ENCODE peak calls at places on chromosomes 11 and 22, in four cellular contexts. P, Q, E and K are unnamed samples.

GRCh38 chr11:61785837-61786402 is 6.5 kb downstream of the TMEM258 start:
- DNase-seq in P (no peak), Q (no peak), E (no peak), K (peak; percentile 68)

GRCh38 chr11:63919267-63920125 is 2.5 kb upstream of the RCOR2 start:
- DNase-seq in P (no peak), Q (peak; percentile 87), E (no peak), K (no peak)

GRCh38 chr11:64757549-64758329 is 2.0 kb downstream of the PYGM start:
- DNase-seq in P (no peak), Q (no peak), E (no peak), K (peak; percentile 67)

GRCh38 chr22:24697671-24698082 is 76.8 kb downstream of the PIWIL3 start:
- DNase-seq in P (no peak), Q (peak; percentile 64), E (no peak), K (no peak)

GRCh38 chr11:128888034-128888985 is 2.8 kb upstream of the KCNJ5 start:
- DNase-seq in P (no peak), Q (no peak), E (no peak), K (no peak)

GRCh38 chr22:42892156-42892555 is 35.1 kb upstream of the ARFGAP3 start:
- DNase-seq in P (no peak), Q (no peak), E (no peak), K (no peak)

GRCh38 chr11:79727221-79727620 is 286.4 kb upstream of the TENM4 start:
- DNase-seq in P (no peak), Q (no peak), E (no peak), K (no peak)

GRCh38 chr11:27487706-27488105 is 15.1 kb upstream of the LGR4 start:
- DNase-seq in P (no peak), Q (no peak), E (no peak), K (no peak)

GRCh38 chr22:49853981-49854791 is 542 bp downstream of the ZBED4 start:
- DNase-seq in P (no peak), Q (peak; percentile 50), E (no peak), K (peak; percentile 91)

GRCh38 chr11:109309153-109309552 is 112.8 kb upstream of the C11orf87 start:
- DNase-seq in P (no peak), Q (no peak), E (no peak), K (no peak)

DNA sequence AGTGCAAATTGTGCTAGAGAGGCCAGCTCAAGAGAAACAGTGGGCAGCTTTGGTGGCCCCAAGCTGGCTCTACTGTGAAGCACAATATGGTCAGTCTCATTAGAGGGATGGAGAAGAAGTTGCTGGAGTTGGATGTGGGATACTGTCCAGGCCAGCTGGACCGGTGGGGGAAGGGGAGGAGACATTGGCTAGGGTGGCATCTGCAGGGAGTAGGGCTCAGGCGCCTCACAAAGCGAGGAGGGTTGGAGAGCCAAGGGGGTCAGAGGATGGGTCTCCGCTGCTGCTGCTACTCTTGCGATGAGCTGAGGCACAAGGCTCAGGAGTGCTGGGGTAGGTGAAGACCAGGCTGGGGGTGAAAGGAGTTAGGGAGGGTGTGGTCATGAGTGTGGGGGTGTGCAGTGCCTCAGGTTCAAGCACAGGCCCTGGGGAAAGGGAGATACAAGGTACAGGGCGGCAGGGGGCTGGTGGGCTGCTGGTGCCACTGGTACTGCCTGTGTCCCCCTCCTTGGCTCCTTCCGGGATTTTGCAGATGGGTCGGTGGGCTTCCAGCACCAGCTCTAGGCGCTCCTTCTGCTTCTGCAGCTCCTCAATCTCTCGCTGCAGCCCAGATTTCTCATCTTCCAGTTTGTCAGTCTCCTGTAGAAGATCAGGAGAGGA is 2.3 kb downstream of the CCDC85B start:
- DNase-seq in P (no peak), Q (peak; percentile 35), E (peak; percentile 17), K (peak; percentile 81)
- TF ChIP-seq POLR2A in P (no peak), Q (no peak), E (no peak), K (no peak)

GRCh38 chr11:107929611-107930200 is 1.5 kb downstream of the RAB39A start:
- DNase-seq in P (no peak), Q (no peak), E (no peak), K (no peak)

GRCh38 chr11:107931206-107931605 is 3.0 kb downstream of the RAB39A start:
- DNase-seq in P (no peak), Q (no peak), E (no peak), K (no peak)

GRCh38 chr11:107928767-107929507 is 689 bp downstream of the RAB39A start:
- DNase-seq in P (no peak), Q (peak; percentile 40), E (no peak), K (peak; percentile 78)

GRCh38 chr11:107927559-107927958 is 689 bp upstream of the RAB39A start:
- DNase-seq in P (no peak), Q (no peak), E (no peak), K (no peak)

GRCh38 chr11:107928046-107928766 is at the start of gene RAB39A:
- DNase-seq in P (peak; percentile 90), Q (peak; percentile 88), E (peak; percentile 20), K (peak; percentile 94)
- TF ChIP-seq POLR2A in P (no peak), Q (no peak), E (no peak), K (no peak)

DNA sequence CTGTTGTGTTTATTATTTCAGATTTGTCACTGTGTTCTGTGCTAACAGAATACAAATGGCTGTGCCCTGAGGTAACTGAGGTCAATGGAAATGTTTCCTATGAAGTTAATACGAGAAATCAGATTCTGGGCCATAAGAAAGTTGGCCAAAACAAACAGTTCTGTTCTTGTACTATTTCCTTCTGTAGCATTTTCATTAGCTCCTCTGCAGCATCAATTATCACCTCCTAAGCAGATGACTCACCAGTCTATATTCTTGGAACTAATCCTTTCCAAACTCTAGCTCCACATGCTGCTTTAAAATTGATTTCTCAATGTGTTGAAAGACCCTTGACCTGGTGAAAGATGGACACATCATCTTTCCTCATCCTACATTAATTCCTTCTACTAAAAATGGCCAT is 736.0 kb downstream of the NELL1 start:
- DNase-seq in P (no peak), Q (no peak), E (no peak), K (no peak)
- TF ChIP-seq POLR2A in P (no peak), Q (no peak), E (no peak), K (no peak)

GRCh38 chr11:808427-809286 is 1.1 kb upstream of the RPLP2 start:
- DNase-seq in P (no peak), Q (no peak), E (no peak), K (peak; percentile 80)
- TF ChIP-seq POLR2A in P (no peak), Q (no peak), E (no peak), K (no peak)

GRCh38 chr11:44862546-44863101 is 88.1 kb downstream of the TP53I11 start:
- DNase-seq in P (no peak), Q (no peak), E (no peak), K (no peak)

GRCh38 chr11:44863231-44863630 is 87.5 kb downstream of the TP53I11 start:
- DNase-seq in P (no peak), Q (no peak), E (no peak), K (peak; percentile 54)

GRCh38 chr11:44860967-44861828 is 89.5 kb downstream of the TP53I11 start:
- DNase-seq in P (no peak), Q (no peak), E (no peak), K (peak; percentile 47)

GRCh38 chr11:44860346-44860745 is 90.3 kb downstream of the TP53I11 start:
- DNase-seq in P (no peak), Q (no peak), E (no peak), K (peak; percentile 38)

GRCh38 chr11:44861829-44862545 is 88.7 kb downstream of the TP53I11 start:
- DNase-seq in P (peak; percentile 89), Q (peak; percentile 81), E (peak; percentile 94), K (peak; percentile 80)
- TF ChIP-seq POLR2A in P (no peak), Q (no peak), E (peak; percentile 46), K (no peak)

DNA sequence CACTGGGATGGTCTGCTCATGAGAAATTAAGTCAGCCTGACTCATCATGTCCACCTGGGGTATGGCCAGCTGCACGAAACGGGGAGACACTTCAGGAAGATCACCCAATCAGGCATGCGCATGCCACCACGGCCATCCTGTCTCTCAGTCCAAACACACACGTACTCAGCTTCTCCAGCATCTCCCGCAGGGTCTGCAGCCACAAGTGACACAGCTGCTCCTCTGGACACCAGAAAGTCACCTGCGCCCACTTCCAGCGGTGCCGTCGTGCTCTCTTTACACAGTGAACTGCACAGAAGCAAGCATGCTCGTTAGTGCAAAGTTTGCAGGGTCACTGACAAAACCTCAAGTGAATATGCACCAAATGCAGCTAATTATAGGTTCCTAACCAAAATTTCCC is 18.1 kb downstream of the CERK start:
- DNase-seq in P (no peak), Q (no peak), E (no peak), K (no peak)
- TF ChIP-seq POLR2A in P (no peak), Q (no peak), E (no peak), K (no peak)

GRCh38 chr11:119336744-119337469 is 2.6 kb downstream of the RNF26 start:
- DNase-seq in P (no peak), Q (no peak), E (no peak), K (peak; percentile 63)
- TF ChIP-seq POLR2A in P (no peak), Q (no peak), E (no peak), K (no peak)

GRCh38 chr11:119015054-119015611 is 3.0 kb downstream of the RPS25 start:
- DNase-seq in P (no peak), Q (no peak), E (no peak), K (no peak)

GRCh38 chr11:119016216-119017009 is 1.7 kb downstream of the RPS25 start:
- DNase-seq in P (no peak), Q (no peak), E (no peak), K (peak; percentile 34)

GRCh38 chr11:119012629-119013170 is 5.4 kb downstream of the RPS25 start:
- DNase-seq in P (no peak), Q (no peak), E (no peak), K (no peak)

GRCh38 chr11:119011476-119011875 is 6.7 kb downstream of the RPS25 start:
- DNase-seq in P (no peak), Q (no peak), E (no peak), K (peak; percentile 59)

GRCh38 chr11:119014209-119014924 is 3.8 kb downstream of the RPS25 start:
- DNase-seq in P (no peak), Q (no peak), E (no peak), K (peak; percentile 52)
- TF ChIP-seq POLR2A in P (no peak), Q (no peak), E (no peak), K (no peak)